ENCODE peak calls at places on chromosomes 16 and 17, in five cellular contexts. One of them, this sample, is unnamed.

GRCh38 chr17:69878661-69879060 is 196.4 kb upstream of the KCNJ16 start:
- DNase-seq in activated CD8-positive, alpha-beta T cell treated with anti-CD3 and anti-CD28 coated beads, Interleukin-2, amount 10 ng/mL, durations not matched to agents 7 days and 5 days: no peak
- DNase-seq in PC-9: no peak
- DNase-seq in NCI-H187 treated with DMSO at 0.1 percent for 48 hours: no peak
- DNase-seq in mucosa of descending colon: no peak
- DNase-seq in this sample: no peak

GRCh38 chr16:75380870-75381269 is 52.4 kb downstream of the CFDP1 start:
- DNase-seq in activated CD8-positive, alpha-beta T cell treated with anti-CD3 and anti-CD28 coated beads, Interleukin-2, amount 10 ng/mL, durations not matched to agents 7 days and 5 days: no peak
- DNase-seq in PC-9: no peak
- DNase-seq in NCI-H187 treated with DMSO at 0.1 percent for 48 hours: no peak
- DNase-seq in mucosa of descending colon: no peak
- DNase-seq in this sample: no peak

GRCh38 chr16:66605177-66605999 is 884 bp downstream of the CMTM3 start:
- DNase-seq in activated CD8-positive, alpha-beta T cell treated with anti-CD3 and anti-CD28 coated beads, Interleukin-2, amount 10 ng/mL, durations not matched to agents 7 days and 5 days: peak
- DNase-seq in PC-9: peak
- DNase-seq in NCI-H187 treated with DMSO at 0.1 percent for 48 hours: no peak
- DNase-seq in mucosa of descending colon: peak
- DNase-seq in this sample: no peak

GRCh38 chr16:66133641-66134402 is 232.7 kb upstream of the CDH5 start:
- DNase-seq in activated CD8-positive, alpha-beta T cell treated with anti-CD3 and anti-CD28 coated beads, Interleukin-2, amount 10 ng/mL, durations not matched to agents 7 days and 5 days: no peak
- DNase-seq in PC-9: no peak
- DNase-seq in NCI-H187 treated with DMSO at 0.1 percent for 48 hours: no peak
- DNase-seq in mucosa of descending colon: no peak
- DNase-seq in this sample: no peak

GRCh38 chr17:79842656-79843474 is 3.6 kb upstream of the CBX4 start:
- DNase-seq in activated CD8-positive, alpha-beta T cell treated with anti-CD3 and anti-CD28 coated beads, Interleukin-2, amount 10 ng/mL, durations not matched to agents 7 days and 5 days: no peak
- DNase-seq in PC-9: no peak
- DNase-seq in NCI-H187 treated with DMSO at 0.1 percent for 48 hours: no peak
- DNase-seq in mucosa of descending colon: no peak
- DNase-seq in this sample: no peak

GRCh38 chr17:47719411-47720152 is 13.5 kb upstream of the TBX21 start:
- DNase-seq in activated CD8-positive, alpha-beta T cell treated with anti-CD3 and anti-CD28 coated beads, Interleukin-2, amount 10 ng/mL, durations not matched to agents 7 days and 5 days: peak
- DNase-seq in PC-9: peak
- DNase-seq in NCI-H187 treated with DMSO at 0.1 percent for 48 hours: no peak
- DNase-seq in mucosa of descending colon: no peak
- DNase-seq in this sample: no peak

GRCh38 chr17:74272731-74273201 is 1.3 kb upstream of the DNAI2 start:
- DNase-seq in activated CD8-positive, alpha-beta T cell treated with anti-CD3 and anti-CD28 coated beads, Interleukin-2, amount 10 ng/mL, durations not matched to agents 7 days and 5 days: no peak
- DNase-seq in PC-9: no peak
- DNase-seq in NCI-H187 treated with DMSO at 0.1 percent for 48 hours: no peak
- DNase-seq in mucosa of descending colon: no peak
- DNase-seq in this sample: no peak

GRCh38 chr17:81279278-81280073 is 15.6 kb downstream of the SLC38A10 start:
- DNase-seq in activated CD8-positive, alpha-beta T cell treated with anti-CD3 and anti-CD28 coated beads, Interleukin-2, amount 10 ng/mL, durations not matched to agents 7 days and 5 days: no peak
- DNase-seq in PC-9: no peak
- DNase-seq in NCI-H187 treated with DMSO at 0.1 percent for 48 hours: no peak
- DNase-seq in mucosa of descending colon: no peak
- DNase-seq in this sample: no peak

GRCh38 chr17:18250259-18250658 is 8.3 kb downstream of the FLII start:
- DNase-seq in activated CD8-positive, alpha-beta T cell treated with anti-CD3 and anti-CD28 coated beads, Interleukin-2, amount 10 ng/mL, durations not matched to agents 7 days and 5 days: no peak
- DNase-seq in PC-9: peak
- DNase-seq in NCI-H187 treated with DMSO at 0.1 percent for 48 hours: no peak
- DNase-seq in mucosa of descending colon: peak
- DNase-seq in this sample: no peak

GRCh38 chr16:87457724-87458423 is 35.0 kb downstream of the ZCCHC14 start:
- DNase-seq in activated CD8-positive, alpha-beta T cell treated with anti-CD3 and anti-CD28 coated beads, Interleukin-2, amount 10 ng/mL, durations not matched to agents 7 days and 5 days: no peak
- DNase-seq in PC-9: peak
- DNase-seq in NCI-H187 treated with DMSO at 0.1 percent for 48 hours: no peak
- DNase-seq in mucosa of descending colon: no peak
- DNase-seq in this sample: peak

GRCh38 chr16:81369888-81370504 is 55.2 kb downstream of the GAN start:
- DNase-seq in activated CD8-positive, alpha-beta T cell treated with anti-CD3 and anti-CD28 coated beads, Interleukin-2, amount 10 ng/mL, durations not matched to agents 7 days and 5 days: no peak
- DNase-seq in PC-9: no peak
- DNase-seq in NCI-H187 treated with DMSO at 0.1 percent for 48 hours: no peak
- DNase-seq in mucosa of descending colon: no peak
- DNase-seq in this sample: no peak

GRCh38 chr17:64174686-64175456 is 44.9 kb upstream of the ERN1 start:
- DNase-seq in activated CD8-positive, alpha-beta T cell treated with anti-CD3 and anti-CD28 coated beads, Interleukin-2, amount 10 ng/mL, durations not matched to agents 7 days and 5 days: no peak
- DNase-seq in PC-9: no peak
- DNase-seq in NCI-H187 treated with DMSO at 0.1 percent for 48 hours: no peak
- DNase-seq in mucosa of descending colon: no peak
- DNase-seq in this sample: no peak

GRCh38 chr17:31508310-31509094 is 117.0 kb downstream of the RAB11FIP4 start:
- DNase-seq in activated CD8-positive, alpha-beta T cell treated with anti-CD3 and anti-CD28 coated beads, Interleukin-2, amount 10 ng/mL, durations not matched to agents 7 days and 5 days: peak
- DNase-seq in PC-9: no peak
- DNase-seq in NCI-H187 treated with DMSO at 0.1 percent for 48 hours: no peak
- DNase-seq in mucosa of descending colon: no peak
- DNase-seq in this sample: no peak

GRCh38 chr17:5662409-5663150 is 78.3 kb upstream of the NLRP1 start:
- DNase-seq in activated CD8-positive, alpha-beta T cell treated with anti-CD3 and anti-CD28 coated beads, Interleukin-2, amount 10 ng/mL, durations not matched to agents 7 days and 5 days: no peak
- DNase-seq in PC-9: no peak
- DNase-seq in NCI-H187 treated with DMSO at 0.1 percent for 48 hours: no peak
- DNase-seq in mucosa of descending colon: no peak
- DNase-seq in this sample: no peak

GRCh38 chr17:79026345-79027273 is 2.6 kb downstream of the C1QTNF1 start:
- DNase-seq in activated CD8-positive, alpha-beta T cell treated with anti-CD3 and anti-CD28 coated beads, Interleukin-2, amount 10 ng/mL, durations not matched to agents 7 days and 5 days: no peak
- DNase-seq in PC-9: peak
- DNase-seq in NCI-H187 treated with DMSO at 0.1 percent for 48 hours: no peak
- DNase-seq in mucosa of descending colon: no peak
- DNase-seq in this sample: peak

GRCh38 chr16:9934723-9935508 is 247.3 kb downstream of the GRIN2A start:
- DNase-seq in activated CD8-positive, alpha-beta T cell treated with anti-CD3 and anti-CD28 coated beads, Interleukin-2, amount 10 ng/mL, durations not matched to agents 7 days and 5 days: no peak
- DNase-seq in PC-9: no peak
- DNase-seq in NCI-H187 treated with DMSO at 0.1 percent for 48 hours: no peak
- DNase-seq in mucosa of descending colon: no peak
- DNase-seq in this sample: no peak

GRCh38 chr17:64213995-64214507 is 49.0 kb downstream of the TEX2 start:
- DNase-seq in activated CD8-positive, alpha-beta T cell treated with anti-CD3 and anti-CD28 coated beads, Interleukin-2, amount 10 ng/mL, durations not matched to agents 7 days and 5 days: no peak
- DNase-seq in PC-9: no peak
- DNase-seq in NCI-H187 treated with DMSO at 0.1 percent for 48 hours: no peak
- DNase-seq in mucosa of descending colon: no peak
- DNase-seq in this sample: no peak

GRCh38 chr17:9878791-9879525 is 26.1 kb downstream of the RCVRN start:
- DNase-seq in activated CD8-positive, alpha-beta T cell treated with anti-CD3 and anti-CD28 coated beads, Interleukin-2, amount 10 ng/mL, durations not matched to agents 7 days and 5 days: no peak
- DNase-seq in PC-9: no peak
- DNase-seq in NCI-H187 treated with DMSO at 0.1 percent for 48 hours: no peak
- DNase-seq in mucosa of descending colon: no peak
- DNase-seq in this sample: no peak

GRCh38 chr16:84785843-84786538 is 33.8 kb upstream of the CRISPLD2 start:
- DNase-seq in activated CD8-positive, alpha-beta T cell treated with anti-CD3 and anti-CD28 coated beads, Interleukin-2, amount 10 ng/mL, durations not matched to agents 7 days and 5 days: no peak
- DNase-seq in PC-9: peak
- DNase-seq in NCI-H187 treated with DMSO at 0.1 percent for 48 hours: no peak
- DNase-seq in mucosa of descending colon: peak
- DNase-seq in this sample: no peak

GRCh38 chr17:45246861-45247428 is 14.9 kb downstream of the SPATA32 start:
- DNase-seq in activated CD8-positive, alpha-beta T cell treated with anti-CD3 and anti-CD28 coated beads, Interleukin-2, amount 10 ng/mL, durations not matched to agents 7 days and 5 days: no peak
- DNase-seq in PC-9: no peak
- DNase-seq in NCI-H187 treated with DMSO at 0.1 percent for 48 hours: no peak
- DNase-seq in mucosa of descending colon: no peak
- DNase-seq in this sample: no peak

GRCh38 chr17:33580215-33580614 is 287.1 kb upstream of the ASIC2 start:
- DNase-seq in activated CD8-positive, alpha-beta T cell treated with anti-CD3 and anti-CD28 coated beads, Interleukin-2, amount 10 ng/mL, durations not matched to agents 7 days and 5 days: no peak
- DNase-seq in PC-9: no peak
- DNase-seq in NCI-H187 treated with DMSO at 0.1 percent for 48 hours: no peak
- DNase-seq in mucosa of descending colon: no peak
- DNase-seq in this sample: no peak

GRCh38 chr17:66777689-66778225 is 57.2 kb upstream of the CACNG5 start:
- DNase-seq in activated CD8-positive, alpha-beta T cell treated with anti-CD3 and anti-CD28 coated beads, Interleukin-2, amount 10 ng/mL, durations not matched to agents 7 days and 5 days: no peak
- DNase-seq in PC-9: no peak
- DNase-seq in NCI-H187 treated with DMSO at 0.1 percent for 48 hours: no peak
- DNase-seq in mucosa of descending colon: no peak
- DNase-seq in this sample: no peak

GRCh38 chr17:10033449-10033848 is 128.4 kb upstream of the RCVRN start:
- DNase-seq in activated CD8-positive, alpha-beta T cell treated with anti-CD3 and anti-CD28 coated beads, Interleukin-2, amount 10 ng/mL, durations not matched to agents 7 days and 5 days: no peak
- DNase-seq in PC-9: no peak
- DNase-seq in NCI-H187 treated with DMSO at 0.1 percent for 48 hours: no peak
- DNase-seq in mucosa of descending colon: no peak
- DNase-seq in this sample: no peak

GRCh38 chr16:17101646-17102045 is 369.1 kb downstream of the XYLT1 start:
- DNase-seq in activated CD8-positive, alpha-beta T cell treated with anti-CD3 and anti-CD28 coated beads, Interleukin-2, amount 10 ng/mL, durations not matched to agents 7 days and 5 days: no peak
- DNase-seq in PC-9: no peak
- DNase-seq in NCI-H187 treated with DMSO at 0.1 percent for 48 hours: no peak
- DNase-seq in mucosa of descending colon: no peak
- DNase-seq in this sample: no peak

GRCh38 chr17:67689534-67690177 is 28.1 kb upstream of the NOL11 start:
- DNase-seq in activated CD8-positive, alpha-beta T cell treated with anti-CD3 and anti-CD28 coated beads, Interleukin-2, amount 10 ng/mL, durations not matched to agents 7 days and 5 days: peak
- DNase-seq in PC-9: peak
- DNase-seq in NCI-H187 treated with DMSO at 0.1 percent for 48 hours: peak
- DNase-seq in mucosa of descending colon: no peak
- DNase-seq in this sample: peak

GRCh38 chr17:59707971-59708425 is 544 bp downstream of the VMP1 start:
- DNase-seq in activated CD8-positive, alpha-beta T cell treated with anti-CD3 and anti-CD28 coated beads, Interleukin-2, amount 10 ng/mL, durations not matched to agents 7 days and 5 days: no peak
- DNase-seq in PC-9: no peak
- DNase-seq in NCI-H187 treated with DMSO at 0.1 percent for 48 hours: no peak
- DNase-seq in mucosa of descending colon: no peak
- DNase-seq in this sample: no peak

GRCh38 chr17:55774834-55775233 is 24.0 kb downstream of the PCTP start:
- DNase-seq in activated CD8-positive, alpha-beta T cell treated with anti-CD3 and anti-CD28 coated beads, Interleukin-2, amount 10 ng/mL, durations not matched to agents 7 days and 5 days: no peak
- DNase-seq in PC-9: no peak
- DNase-seq in NCI-H187 treated with DMSO at 0.1 percent for 48 hours: no peak
- DNase-seq in mucosa of descending colon: no peak
- DNase-seq in this sample: no peak

GRCh38 chr16:55643161-55643970 is 12.4 kb upstream of the SLC6A2 start:
- DNase-seq in activated CD8-positive, alpha-beta T cell treated with anti-CD3 and anti-CD28 coated beads, Interleukin-2, amount 10 ng/mL, durations not matched to agents 7 days and 5 days: no peak
- DNase-seq in PC-9: no peak
- DNase-seq in NCI-H187 treated with DMSO at 0.1 percent for 48 hours: no peak
- DNase-seq in mucosa of descending colon: no peak
- DNase-seq in this sample: no peak

GRCh38 chr16:54080524-54081008 is 206.0 kb downstream of the IRX3 start:
- DNase-seq in activated CD8-positive, alpha-beta T cell treated with anti-CD3 and anti-CD28 coated beads, Interleukin-2, amount 10 ng/mL, durations not matched to agents 7 days and 5 days: no peak
- DNase-seq in PC-9: peak
- DNase-seq in NCI-H187 treated with DMSO at 0.1 percent for 48 hours: no peak
- DNase-seq in mucosa of descending colon: no peak
- DNase-seq in this sample: no peak

GRCh38 chr17:62941358-62941991 is 24.6 kb upstream of the TANC2 start:
- DNase-seq in activated CD8-positive, alpha-beta T cell treated with anti-CD3 and anti-CD28 coated beads, Interleukin-2, amount 10 ng/mL, durations not matched to agents 7 days and 5 days: no peak
- DNase-seq in PC-9: no peak
- DNase-seq in NCI-H187 treated with DMSO at 0.1 percent for 48 hours: no peak
- DNase-seq in mucosa of descending colon: no peak
- DNase-seq in this sample: no peak

GRCh38 chr16:81967358-81967757 is 43.9 kb downstream of the SDR42E1 start:
- DNase-seq in activated CD8-positive, alpha-beta T cell treated with anti-CD3 and anti-CD28 coated beads, Interleukin-2, amount 10 ng/mL, durations not matched to agents 7 days and 5 days: no peak
- DNase-seq in PC-9: no peak
- DNase-seq in NCI-H187 treated with DMSO at 0.1 percent for 48 hours: no peak
- DNase-seq in mucosa of descending colon: no peak
- DNase-seq in this sample: no peak

GRCh38 chr17:47855737-47856136 is 4.8 kb upstream of the SP6 start:
- DNase-seq in activated CD8-positive, alpha-beta T cell treated with anti-CD3 and anti-CD28 coated beads, Interleukin-2, amount 10 ng/mL, durations not matched to agents 7 days and 5 days: no peak
- DNase-seq in PC-9: no peak
- DNase-seq in NCI-H187 treated with DMSO at 0.1 percent for 48 hours: no peak
- DNase-seq in mucosa of descending colon: no peak
- DNase-seq in this sample: no peak

GRCh38 chr16:50473375-50473945 is 74.7 kb upstream of the NKD1 start:
- DNase-seq in activated CD8-positive, alpha-beta T cell treated with anti-CD3 and anti-CD28 coated beads, Interleukin-2, amount 10 ng/mL, durations not matched to agents 7 days and 5 days: no peak
- DNase-seq in PC-9: no peak
- DNase-seq in NCI-H187 treated with DMSO at 0.1 percent for 48 hours: no peak
- DNase-seq in mucosa of descending colon: no peak
- DNase-seq in this sample: peak

GRCh38 chr16:58013201-58013956 is 12.2 kb downstream of the USB1 start:
- DNase-seq in activated CD8-positive, alpha-beta T cell treated with anti-CD3 and anti-CD28 coated beads, Interleukin-2, amount 10 ng/mL, durations not matched to agents 7 days and 5 days: no peak
- DNase-seq in PC-9: no peak
- DNase-seq in NCI-H187 treated with DMSO at 0.1 percent for 48 hours: no peak
- DNase-seq in mucosa of descending colon: no peak
- DNase-seq in this sample: no peak